ENCODE peak calls at places on chromosomes 12 and 14, in six cellular contexts. B is brain microvascular endothelial cell, S is pancreas, U is IMR-90, V is cardiac fibroblast, F is mucosa of descending colon. N is an unnamed sample.

GRCh38 chr12:15752780-15753179 is 36.4 kb downstream of the EPS8 start:
- DNase-seq in B (no peak), S (no peak), U (peak), V (no peak), F (no peak), N (peak)

GRCh38 chr12:63844391-63845341 is at the start of gene SRGAP1:
- DNase-seq in B (peak), S (peak), U (peak), V (peak), F (peak), N (peak)

GRCh38 chr12:120677765-120678473 is 9.0 kb upstream of the MLEC start:
- DNase-seq in B (peak), S (no peak), U (no peak), V (peak), F (no peak), N (no peak)

GRCh38 chr14:68506645-68507405 is 286.0 kb downstream of the ZFP36L1 start:
- DNase-seq in B (no peak), S (no peak), U (no peak), V (no peak), F (no peak), N (no peak)

GRCh38 chr12:124398578-124399227 is 103.8 kb downstream of the RFLNA start:
- DNase-seq in B (no peak), S (no peak), U (no peak), V (peak), F (peak), N (peak)

GRCh38 chr12:91017511-91018263 is 12.9 kb upstream of the EPYC start:
- DNase-seq in B (no peak), S (no peak), U (no peak), V (no peak), F (peak), N (no peak)

GRCh38 chr12:92338671-92339070 is 193.0 kb upstream of the BTG1 start:
- DNase-seq in B (no peak), S (no peak), U (no peak), V (peak), F (no peak), N (peak)

GRCh38 chr12:118166946-118167345 is 31.0 kb downstream of the PEBP1 start:
- DNase-seq in B (no peak), S (no peak), U (no peak), V (no peak), F (no peak), N (no peak)

GRCh38 chr14:24377660-24378059 is 9.7 kb downstream of the NFATC4 start:
- DNase-seq in B (no peak), S (no peak), U (no peak), V (no peak), F (no peak), N (no peak)

GRCh38 chr12:109467978-109468676 is 9.0 kb downstream of the KCTD10 start:
- DNase-seq in B (no peak), S (no peak), U (no peak), V (no peak), F (peak), N (no peak)

GRCh38 chr12:57864811-57865751 is 18.6 kb upstream of the CTDSP2 start:
- DNase-seq in B (peak), S (peak), U (peak), V (peak), F (peak), N (peak)

GRCh38 chr12:6765634-6766581 is at the start of gene PTMS:
- DNase-seq in B (peak), S (peak), U (peak), V (peak), F (peak), N (peak)

GRCh38 chr14:92841930-92842329 is 47.8 kb downstream of the GOLGA5 start:
- DNase-seq in B (no peak), S (no peak), U (no peak), V (no peak), F (no peak), N (no peak)

GRCh38 chr14:73233564-73233963 is 3.7 kb upstream of the PAPLN start:
- DNase-seq in B (no peak), S (no peak), U (no peak), V (no peak), F (no peak), N (no peak)

GRCh38 chr12:132335179-132335756 is 5.9 kb upstream of the GALNT9 start:
- DNase-seq in B (no peak), S (peak), U (no peak), V (no peak), F (no peak), N (no peak)

GRCh38 chr14:93619176-93619793 is 169.0 kb downstream of the PRIMA1 start:
- DNase-seq in B (peak), S (no peak), U (peak), V (peak), F (peak), N (peak)

GRCh38 chr12:3727877-3728632 is 24.9 kb downstream of the CRACR2A start:
- DNase-seq in B (peak), S (no peak), U (peak), V (peak), F (no peak), N (peak)

GRCh38 chr12:106118-106561 is 39.6 kb downstream of the IQSEC3 start:
- DNase-seq in B (no peak), S (no peak), U (no peak), V (no peak), F (no peak), N (no peak)

GRCh38 chr12:94676011-94676709 is 25.8 kb upstream of the TMCC3 start:
- DNase-seq in B (no peak), S (no peak), U (no peak), V (peak), F (peak), N (no peak)

GRCh38 chr12:67790660-67791059 is 142.1 kb downstream of the DYRK2 start:
- DNase-seq in B (no peak), S (no peak), U (peak), V (no peak), F (no peak), N (no peak)

GRCh38 chr12:47742253-47742825 is 16.3 kb downstream of the RAPGEF3 start:
- DNase-seq in B (no peak), S (no peak), U (no peak), V (peak), F (peak), N (peak)

GRCh38 chr12:131116437-131117117 is 162.9 kb downstream of the ADGRD1 start:
- DNase-seq in B (no peak), S (no peak), U (no peak), V (peak), F (no peak), N (peak)

GRCh38 chr14:96987771-96988170 is 190.6 kb downstream of the VRK1 start:
- DNase-seq in B (no peak), S (no peak), U (no peak), V (no peak), F (no peak), N (no peak)

GRCh38 chr12:96448287-96448686 is 41.1 kb upstream of the CFAP54 start:
- DNase-seq in B (peak), S (no peak), U (peak), V (peak), F (no peak), N (peak)

GRCh38 chr12:107492393-107493134 is 193.0 kb upstream of the PWP1 start:
- DNase-seq in B (no peak), S (no peak), U (no peak), V (no peak), F (peak), N (no peak)

GRCh38 chr14:74882103-74882920 is 596 bp downstream of the DLST start:
- DNase-seq in B (peak), S (peak), U (peak), V (peak), F (peak), N (peak)

GRCh38 chr14:65038966-65039365 is 52.3 kb downstream of the FNTB start:
- DNase-seq in B (peak), S (no peak), U (no peak), V (no peak), F (no peak), N (no peak)

GRCh38 chr14:32933623-32933942 is 5.1 kb upstream of the NPAS3 start:
- DNase-seq in B (peak), S (no peak), U (no peak), V (peak), F (no peak), N (peak)

GRCh38 chr12:89424394-89424793 is 72.1 kb upstream of the DUSP6 start:
- DNase-seq in B (no peak), S (no peak), U (no peak), V (no peak), F (no peak), N (no peak)

GRCh38 chr14:70162353-70162752 is 26.4 kb downstream of the SLC8A3 start:
- DNase-seq in B (no peak), S (no peak), U (no peak), V (no peak), F (no peak), N (no peak)

GRCh38 chr14:36659822-36660735 is 1.6 kb upstream of the PAX9 start:
- DNase-seq in B (no peak), S (peak), U (no peak), V (no peak), F (no peak), N (no peak)

GRCh38 chr12:132356686-132357622 is 27.6 kb upstream of the GALNT9 start:
- DNase-seq in B (peak), S (no peak), U (peak), V (peak), F (peak), N (peak)

GRCh38 chr12:52872644-52873384 is 24.0 kb upstream of the KRT78 start:
- DNase-seq in B (no peak), S (peak), U (no peak), V (no peak), F (peak), N (no peak)

GRCh38 chr12:16277585-16277984 is at the start of gene SLC15A5:
- DNase-seq in B (no peak), S (no peak), U (no peak), V (no peak), F (no peak), N (no peak)

GRCh38 chr12:48861111-48861510 is 4.6 kb downstream of the RND1 start:
- DNase-seq in B (no peak), S (no peak), U (no peak), V (no peak), F (no peak), N (no peak)
- H3K4me3 ChIP-seq in B (no peak), S (no peak), U (no peak), V (no peak), F (no peak), N (no peak)

GRCh38 chr14:59769586-59769985 is 101.0 kb downstream of the RTN1 start:
- DNase-seq in B (no peak), S (no peak), U (no peak), V (no peak), F (no peak), N (no peak)
- TF ChIP-seq CTCF in B (no peak), S (no peak), U (no peak), V (no peak), F (no peak), N (no peak)

GRCh38 chr12:24537241-24537860 is 411.6 kb downstream of the BCAT1 start:
- DNase-seq in B (no peak), S (no peak), U (no peak), V (peak), F (no peak), N (peak)
- H3K4me3 ChIP-seq in B (no peak), S (no peak), U (no peak), V (no peak), F (no peak), N (no peak)

GRCh38 chr14:76775695-76776305 is 14.5 kb downstream of the VASH1 start:
- DNase-seq in B (no peak), S (peak), U (no peak), V (no peak), F (no peak), N (no peak)

GRCh38 chr14:76777721-76778120 is 16.5 kb downstream of the VASH1 start:
- DNase-seq in B (no peak), S (no peak), U (no peak), V (no peak), F (no peak), N (no peak)

GRCh38 chr14:76775159-76775694 is 14.0 kb downstream of the VASH1 start:
- DNase-seq in B (no peak), S (peak), U (no peak), V (no peak), F (no peak), N (no peak)

GRCh38 chr14:76774471-76775158 is 13.3 kb downstream of the VASH1 start:
- DNase-seq in B (no peak), S (no peak), U (no peak), V (no peak), F (no peak), N (no peak)

GRCh38 chr14:76776306-76777251 is 15.3 kb downstream of the VASH1 start:
- DNase-seq in B (no peak), S (peak), U (no peak), V (no peak), F (no peak), N (no peak)
- TF ChIP-seq CTCF in B (peak), S (no peak), U (no peak), V (no peak), F (no peak), N (no peak)

DNA sequence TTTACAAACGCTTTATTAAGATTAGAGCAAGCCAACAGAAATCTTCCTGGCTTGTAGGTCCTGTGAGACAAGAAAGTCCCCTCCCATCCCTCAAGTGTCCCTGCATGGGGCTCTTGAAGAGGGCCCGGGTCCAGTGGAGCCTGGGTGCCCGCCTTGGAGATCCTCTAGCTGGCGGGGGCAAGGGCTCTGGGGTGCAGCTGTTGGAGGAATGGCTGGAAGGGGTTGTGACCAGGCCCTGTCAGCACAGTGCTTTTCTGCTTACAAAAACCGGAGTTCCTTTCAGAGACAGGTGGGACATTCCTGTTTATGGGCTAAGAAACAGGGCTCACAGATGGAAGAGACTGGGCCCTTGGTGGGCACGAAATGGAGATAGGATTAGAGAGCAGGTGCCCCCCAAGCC is 2.6 kb upstream of the DLK1 start:
- DNase-seq in B (no peak), S (peak), U (no peak), V (no peak), F (no peak), N (no peak)
- H3K4me3 ChIP-seq in B (no peak), S (no peak), U (no peak), V (no peak), F (no peak), N (no peak)

GRCh38 chr14:105198588-105198987 is 17.5 kb upstream of the NUDT14 start:
- DNase-seq in B (no peak), S (no peak), U (no peak), V (no peak), F (no peak), N (no peak)
- TF ChIP-seq CTCF in B (peak), S (no peak), U (no peak), V (no peak), F (no peak), N (peak)

GRCh38 chr14:77140343-77140936 is 1.2 kb downstream of the ZDHHC22 start:
- DNase-seq in B (no peak), S (no peak), U (no peak), V (no peak), F (no peak), N (no peak)

GRCh38 chr14:77140937-77141591 is 527 bp downstream of the ZDHHC22 start:
- DNase-seq in B (no peak), S (no peak), U (peak), V (peak), F (no peak), N (no peak)

GRCh38 chr14:77141592-77142288 is at the start of gene ZDHHC22:
- DNase-seq in B (no peak), S (peak), U (no peak), V (no peak), F (no peak), N (no peak)

GRCh38 chr14:77139022-77139421 is 2.6 kb downstream of the ZDHHC22 start:
- DNase-seq in B (no peak), S (no peak), U (no peak), V (no peak), F (no peak), N (no peak)

GRCh38 chr14:77139540-77140342 is 1.9 kb downstream of the ZDHHC22 start:
- DNase-seq in B (no peak), S (peak), U (no peak), V (no peak), F (peak), N (no peak)
- H3K4me3 ChIP-seq in B (no peak), S (no peak), U (no peak), V (no peak), F (no peak), N (no peak)

GRCh38 chr12:128808651-128809050 is 15.1 kb downstream of the SLC15A4 start:
- DNase-seq in B (no peak), S (no peak), U (no peak), V (no peak), F (no peak), N (no peak)

GRCh38 chr12:128813392-128813791 is 10.4 kb downstream of the SLC15A4 start:
- DNase-seq in B (no peak), S (no peak), U (no peak), V (no peak), F (no peak), N (peak)

GRCh38 chr12:128807161-128807724 is 16.5 kb downstream of the SLC15A4 start:
- DNase-seq in B (no peak), S (no peak), U (no peak), V (no peak), F (no peak), N (no peak)

GRCh38 chr12:128811806-128812205 is 12.0 kb downstream of the SLC15A4 start:
- DNase-seq in B (no peak), S (no peak), U (no peak), V (no peak), F (no peak), N (no peak)

DNA sequence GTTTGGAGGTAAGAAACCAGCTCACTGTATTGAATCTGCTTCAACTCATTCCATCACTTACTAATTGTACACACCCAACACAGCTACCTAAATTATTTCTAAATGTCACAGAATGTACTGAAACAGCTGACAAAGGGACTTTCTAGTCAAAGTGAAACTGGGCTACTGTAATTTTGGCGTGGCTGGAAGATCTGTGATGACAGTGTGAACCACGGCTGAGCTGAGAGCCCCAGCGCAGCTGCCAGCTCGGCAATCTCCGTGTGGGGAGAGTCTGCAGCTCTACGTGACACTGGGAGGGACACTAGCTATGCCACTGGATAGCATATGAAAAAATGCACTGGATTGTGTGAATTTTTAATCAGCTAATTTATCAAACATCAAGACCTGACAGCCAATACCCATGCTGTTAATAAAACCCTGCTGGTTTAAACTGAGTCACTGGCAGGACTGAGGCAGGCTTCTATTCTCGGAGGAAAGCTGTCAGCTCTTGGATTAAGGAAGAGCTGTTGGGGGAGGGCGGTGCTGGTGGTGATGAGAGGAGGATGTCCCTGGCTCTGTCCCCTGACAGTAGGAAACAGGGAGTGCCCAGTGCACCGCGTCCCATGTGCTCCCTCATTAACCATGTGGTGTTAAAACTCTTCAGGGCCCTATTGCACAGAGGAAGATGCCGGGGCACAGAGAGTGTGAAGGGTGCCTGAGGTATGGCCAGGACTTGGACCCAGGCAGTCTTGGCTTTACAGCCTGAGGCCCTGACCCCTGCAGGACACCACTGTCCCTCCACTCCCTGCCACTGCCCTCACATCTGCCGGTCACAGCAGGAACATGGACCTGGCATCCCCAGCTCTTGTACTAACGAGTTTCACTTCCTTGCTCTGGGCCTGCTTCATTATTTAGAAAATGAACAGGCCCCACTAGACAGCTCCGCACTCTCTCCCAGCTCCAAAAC is 13.3 kb downstream of the SLC15A4 start:
- DNase-seq in B (no peak), S (no peak), U (no peak), V (no peak), F (no peak), N (peak)
- TF ChIP-seq CTCF in B (no peak), S (no peak), U (no peak), V (no peak), F (no peak), N (no peak)